ENCODE peak calls at places on chromosomes 3 and 15, in six cellular contexts. L, W, V, B, T and J are unnamed samples.

GRCh38 chr3:154244644-154245043 is 79.6 kb downstream of the DHX36 start:
- DNase-seq in L (no peak), W (no peak), V (peak), B (peak), T (no peak), J (no peak)

GRCh38 chr15:74315626-74316025 is 51.8 kb downstream of the CYP11A1 start:
- DNase-seq in L (no peak), W (peak), V (no peak), B (no peak), T (no peak), J (no peak)

GRCh38 chr3:171415070-171415469 is 45.1 kb downstream of the TNIK start:
- DNase-seq in L (no peak), W (no peak), V (peak), B (peak), T (no peak), J (no peak)

GRCh38 chr3:172530566-172530965 is 7.3 kb upstream of the TNFSF10 start:
- DNase-seq in L (no peak), W (no peak), V (no peak), B (peak), T (no peak), J (no peak)

GRCh38 chr15:49645937-49646336 is 25.1 kb downstream of the DTWD1 start:
- DNase-seq in L (no peak), W (no peak), V (peak), B (peak), T (no peak), J (no peak)

GRCh38 chr15:46676233-46677206 is 1040.8 kb upstream of the SEMA6D start:
- DNase-seq in L (no peak), W (no peak), V (no peak), B (no peak), T (no peak), J (no peak)

GRCh38 chr15:70492240-70493177 is 270.8 kb downstream of the UACA start:
- DNase-seq in L (no peak), W (no peak), V (peak), B (peak), T (no peak), J (no peak)

GRCh38 chr3:46674031-46674592 is 19.4 kb downstream of the ALS2CL start:
- DNase-seq in L (no peak), W (no peak), V (no peak), B (no peak), T (peak), J (no peak)

GRCh38 chr3:105526349-105527111 is 159.8 kb downstream of the ALCAM start:
- DNase-seq in L (no peak), W (no peak), V (peak), B (no peak), T (no peak), J (no peak)

GRCh38 chr3:178320481-178321352 is 215.5 kb upstream of the KCNMB2 start:
- DNase-seq in L (no peak), W (no peak), V (peak), B (peak), T (no peak), J (no peak)

GRCh38 chr3:135918600-135918999 is 46.9 kb upstream of the PPP2R3A start:
- DNase-seq in L (no peak), W (no peak), V (peak), B (peak), T (no peak), J (no peak)

GRCh38 chr3:44845528-44846520 is 15.9 kb upstream of the TMEM42 start:
- DNase-seq in L (no peak), W (no peak), V (peak), B (peak), T (no peak), J (no peak)

GRCh38 chr3:123294296-123294938 is 92.7 kb downstream of the SEC22A start:
- DNase-seq in L (no peak), W (no peak), V (no peak), B (no peak), T (no peak), J (no peak)

GRCh38 chr15:35173444-35174118 is 88.5 kb upstream of the NANOGP8 start:
- DNase-seq in L (no peak), W (no peak), V (peak), B (peak), T (no peak), J (no peak)

GRCh38 chr15:40843183-40843884 is 514 bp upstream of the SPINT1 start:
- DNase-seq in L (no peak), W (no peak), V (no peak), B (no peak), T (no peak), J (peak)

GRCh38 chr15:95994418-95994817 is 336.1 kb upstream of the NR2F2 start:
- DNase-seq in L (no peak), W (no peak), V (peak), B (peak), T (no peak), J (no peak)

GRCh38 chr15:100934735-100935134 is 15.6 kb downstream of the LRRK1 start:
- DNase-seq in L (no peak), W (no peak), V (peak), B (no peak), T (no peak), J (no peak)

GRCh38 chr3:107045791-107046190 is 331.4 kb upstream of the CCDC54 start:
- DNase-seq in L (no peak), W (no peak), V (no peak), B (no peak), T (no peak), J (no peak)

GRCh38 chr3:107044587-107045119 is 332.6 kb upstream of the CCDC54 start:
- DNase-seq in L (no peak), W (no peak), V (no peak), B (no peak), T (no peak), J (no peak)
- TF ChIP-seq CTCF in L (no peak), W (no peak), V (no peak), B (no peak), T (no peak), J (no peak)

DNA sequence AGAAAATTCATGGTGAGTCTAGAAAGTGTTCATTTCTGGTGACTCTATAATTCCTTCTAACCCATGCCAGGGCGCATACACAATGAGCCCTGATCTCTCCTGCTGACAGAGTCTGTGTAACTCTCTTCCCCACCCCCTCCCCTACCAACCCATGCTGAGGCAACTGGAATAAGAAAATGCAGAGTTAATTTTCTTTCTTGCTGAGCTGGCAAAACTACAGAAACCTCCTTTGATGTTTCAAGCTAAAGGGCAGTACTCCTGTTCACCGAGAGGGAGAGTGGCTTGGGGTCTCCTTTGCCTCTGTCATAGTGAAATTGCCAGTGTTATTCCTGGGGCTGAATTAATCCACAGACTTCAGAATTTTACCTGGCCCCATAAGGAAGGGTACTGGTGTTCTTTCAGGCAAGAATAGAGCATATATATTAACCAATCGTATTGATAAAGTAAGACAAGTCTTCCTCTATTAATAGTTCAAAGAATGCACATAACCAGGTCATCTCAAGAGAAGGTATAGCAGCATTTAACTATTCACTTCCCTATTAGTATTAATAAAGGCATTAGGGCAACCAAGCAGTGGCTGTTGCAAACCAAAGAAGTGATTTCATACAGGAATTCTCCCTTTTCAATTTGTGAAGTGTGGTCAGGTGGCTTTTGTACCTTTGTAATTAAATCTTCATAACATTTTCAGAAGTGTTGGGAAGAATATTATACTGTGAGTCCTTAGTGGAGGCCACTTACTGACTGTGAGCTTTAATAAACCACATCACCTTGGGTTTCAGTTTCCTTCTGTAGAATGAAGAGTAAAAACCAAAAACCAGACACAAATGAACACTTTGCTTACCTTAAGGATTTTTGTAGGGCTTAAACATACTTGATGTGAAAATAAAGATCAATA is 4.1 kb downstream of the GAP43 start:
- DNase-seq in L (no peak), W (no peak), V (no peak), B (no peak), T (no peak), J (no peak)
- TF ChIP-seq CTCF in L (peak), W (no peak), V (no peak), B (no peak), T (no peak), J (no peak)

DNA sequence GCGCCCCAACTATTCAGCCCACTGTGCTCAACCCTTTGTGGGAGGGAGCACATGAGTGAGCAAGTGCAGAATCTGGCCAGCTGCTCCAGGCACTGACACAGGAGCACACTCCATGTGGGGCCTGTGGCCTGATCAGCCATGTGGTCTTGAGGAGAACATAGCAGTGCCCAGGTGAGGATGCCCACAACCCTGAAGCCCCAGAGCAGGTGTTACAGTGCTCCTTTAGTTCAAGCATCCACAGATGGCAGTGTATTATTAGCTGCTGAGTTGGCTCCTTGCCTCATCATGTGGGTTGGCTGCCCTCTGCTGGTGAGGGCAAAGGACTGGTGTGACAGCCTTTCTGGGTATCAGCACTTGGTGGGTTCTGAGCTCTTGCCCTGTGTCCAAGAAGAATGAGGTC is 1588.2 kb downstream of the SI start:
- DNase-seq in L (no peak), W (no peak), V (peak), B (peak), T (peak), J (peak)
- TF ChIP-seq CTCF in L (peak), W (peak), V (peak), B (peak), T (peak), J (peak)

GRCh38 chr3:140219161-140219745 is 284.3 kb downstream of the CLSTN2 start:
- DNase-seq in L (no peak), W (no peak), V (no peak), B (no peak), T (no peak), J (no peak)

GRCh38 chr3:140216249-140216648 is 281.3 kb downstream of the CLSTN2 start:
- DNase-seq in L (no peak), W (no peak), V (no peak), B (no peak), T (no peak), J (no peak)

GRCh38 chr3:140223631-140224030 is 288.6 kb downstream of the CLSTN2 start:
- DNase-seq in L (no peak), W (no peak), V (peak), B (no peak), T (no peak), J (no peak)

GRCh38 chr3:140223197-140223596 is 288.2 kb downstream of the CLSTN2 start:
- DNase-seq in L (no peak), W (no peak), V (no peak), B (no peak), T (no peak), J (no peak)

GRCh38 chr3:140219923-140220452 is 285.0 kb downstream of the CLSTN2 start:
- DNase-seq in L (no peak), W (no peak), V (no peak), B (no peak), T (peak), J (no peak)
- TF ChIP-seq CTCF in L (no peak), W (peak), V (no peak), B (no peak), T (no peak), J (no peak)

GRCh38 chr3:179376474-179376873 is 29.0 kb downstream of the MFN1 start:
- DNase-seq in L (no peak), W (no peak), V (no peak), B (no peak), T (no peak), J (no peak)

GRCh38 chr3:179375091-179375999 is 27.8 kb downstream of the MFN1 start:
- DNase-seq in L (no peak), W (no peak), V (no peak), B (no peak), T (no peak), J (no peak)

GRCh38 chr3:179373938-179374337 is 26.4 kb downstream of the MFN1 start:
- DNase-seq in L (no peak), W (no peak), V (no peak), B (no peak), T (no peak), J (no peak)
- TF ChIP-seq CTCF in L (no peak), W (no peak), V (no peak), B (no peak), T (no peak), J (peak)

GRCh38 chr15:59376735-59377134 is 4.1 kb upstream of the MYO1E start:
- DNase-seq in L (no peak), W (no peak), V (peak), B (peak), T (no peak), J (no peak)
- TF ChIP-seq CTCF in L (no peak), W (peak), V (peak), B (no peak), T (no peak), J (no peak)

DNA sequence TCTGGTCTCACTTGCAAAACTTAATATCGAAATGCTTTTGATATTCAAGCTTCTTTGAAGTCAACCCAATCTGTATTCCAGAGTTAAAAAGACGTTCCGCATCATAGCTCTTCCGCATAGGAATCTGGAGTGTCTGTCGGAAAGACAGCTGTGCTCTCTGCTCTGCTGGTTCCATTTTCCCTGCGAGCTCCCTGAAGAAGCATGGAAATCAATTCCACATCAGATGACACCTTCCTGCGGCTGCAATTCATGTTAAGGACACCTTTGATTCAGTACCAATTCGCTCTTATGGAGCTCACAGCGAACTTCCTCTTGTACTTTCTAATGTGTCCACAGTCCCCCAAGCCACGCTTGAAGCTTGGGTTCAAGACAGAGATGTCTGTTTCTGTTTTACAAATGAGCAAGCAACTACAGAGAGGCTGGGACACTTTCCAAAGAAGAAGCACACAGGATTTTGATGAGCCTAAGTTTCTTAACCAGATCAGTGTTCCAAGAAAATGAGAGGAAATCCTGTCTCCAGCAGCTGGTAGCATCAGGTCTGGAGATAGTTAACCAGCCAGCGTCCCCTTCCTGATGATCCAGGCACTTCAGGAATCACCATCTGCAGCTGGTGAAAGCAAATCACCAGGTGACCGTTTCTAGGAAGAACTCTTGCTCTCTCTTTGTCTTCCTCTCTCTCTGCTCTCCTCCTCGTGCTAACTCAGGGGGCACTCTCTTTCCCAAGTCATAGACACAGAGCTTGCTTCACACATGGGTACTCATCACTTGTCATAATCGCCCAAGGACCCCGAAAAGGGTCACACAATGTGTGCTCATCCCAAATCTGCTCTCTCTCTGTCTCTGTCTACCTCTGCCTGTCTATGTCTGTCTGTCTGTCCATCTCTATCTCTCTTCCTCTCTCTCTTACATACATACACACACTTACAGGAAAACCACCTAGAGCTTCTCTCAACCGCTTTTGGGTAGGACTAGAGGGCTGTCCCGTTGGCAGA is 281.7 kb downstream of the FAM43A start:
- DNase-seq in L (no peak), W (no peak), V (peak), B (peak), T (no peak), J (peak)
- TF ChIP-seq CTCF in L (no peak), W (no peak), V (peak), B (peak), T (no peak), J (no peak)

DNA sequence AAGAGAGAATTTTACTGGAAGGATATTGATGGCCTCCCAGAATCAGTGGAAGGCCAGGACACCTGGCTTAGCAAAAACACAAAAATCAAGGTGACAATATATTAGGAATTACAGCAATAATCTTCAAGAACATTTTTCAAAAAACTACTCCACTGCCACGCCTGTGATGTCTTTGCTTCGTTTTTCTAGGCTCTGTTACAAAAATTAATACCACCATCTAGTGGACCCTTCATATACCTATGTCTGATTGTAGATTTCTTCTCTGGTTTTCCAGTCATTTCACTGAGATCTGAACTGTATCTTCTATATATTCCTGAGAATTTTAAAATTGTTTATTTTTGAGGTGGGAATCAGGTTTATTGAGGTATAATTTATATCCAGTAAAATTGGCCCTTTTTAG is 5.6 kb upstream of the SLC33A1 start:
- DNase-seq in L (no peak), W (no peak), V (peak), B (peak), T (no peak), J (no peak)
- TF ChIP-seq CTCF in L (no peak), W (peak), V (peak), B (peak), T (no peak), J (no peak)

GRCh38 chr15:79218588-79219200 is 63.8 kb upstream of the ANKRD34C start:
- DNase-seq in L (no peak), W (no peak), V (peak), B (peak), T (no peak), J (no peak)
- TF ChIP-seq CTCF in L (peak), W (no peak), V (peak), B (peak), T (no peak), J (peak)

GRCh38 chr3:126118591-126118990 is 34.7 kb upstream of the SLC41A3 start:
- DNase-seq in L (peak), W (no peak), V (no peak), B (no peak), T (no peak), J (no peak)

GRCh38 chr3:126121074-126121473 is 37.1 kb upstream of the SLC41A3 start:
- DNase-seq in L (no peak), W (no peak), V (no peak), B (no peak), T (no peak), J (no peak)

GRCh38 chr3:126119008-126119675 is 35.2 kb upstream of the SLC41A3 start:
- DNase-seq in L (peak), W (no peak), V (no peak), B (no peak), T (no peak), J (no peak)

GRCh38 chr3:126124148-126124868 is 40.4 kb upstream of the SLC41A3 start:
- DNase-seq in L (no peak), W (no peak), V (no peak), B (no peak), T (peak), J (peak)

GRCh38 chr3:126121632-126122031 is 37.7 kb upstream of the SLC41A3 start:
- DNase-seq in L (no peak), W (no peak), V (no peak), B (no peak), T (no peak), J (no peak)
- TF ChIP-seq CTCF in L (no peak), W (no peak), V (no peak), B (no peak), T (no peak), J (no peak)